ENCODE peak calls at places on chromosomes 13 and 19, in eight cellular contexts. G, M, L, Y, O, B, F and K are unnamed samples.

GRCh38 chr13:29501674-29502073 is 93.8 kb downstream of the SLC7A1 start:
- DNase-seq in Y (no peak), F (no peak), M (no peak), L (no peak), B (no peak), O (no peak), G (no peak), K (no peak)

GRCh38 chr13:47707414-47707813 is 293.7 kb downstream of the SUCLA2 start:
- DNase-seq in M (no peak), G (no peak), B (no peak), L (no peak), F (no peak), O (no peak), Y (no peak), K (no peak)

GRCh38 chr13:51823861-51824260 is 19.9 kb upstream of the DHRS12 start:
- DNase-seq in L (no peak), Y (no peak), M (no peak), B (no peak), G (no peak), F (peak), O (no peak), K (no peak)

GRCh38 chr13:26208292-26208691 is 13.8 kb downstream of the RNF6 start:
- DNase-seq in M (no peak), O (no peak), G (no peak), B (no peak), Y (no peak), L (no peak), F (no peak), K (no peak)

GRCh38 chr19:2476451-2477140 is 669 bp downstream of the GADD45B start:
- DNase-seq in M (peak), G (peak), L (peak), B (peak), Y (peak), F (peak), O (peak), K (peak)

GRCh38 chr13:34364633-34365032 is 546.7 kb downstream of the RFC3 start:
- DNase-seq in Y (no peak), M (peak), G (no peak), F (no peak), B (no peak), O (no peak), L (no peak), K (peak)

GRCh38 chr13:74158028-74158427 is 23.8 kb upstream of the KLF12 start:
- DNase-seq in Y (no peak), F (no peak), L (peak), B (no peak), G (no peak), M (peak), O (no peak), K (no peak)

GRCh38 chr13:98606296-98606695 is 29.4 kb upstream of the STK24 start:
- DNase-seq in Y (no peak), L (no peak), F (no peak), O (no peak), M (no peak), G (no peak), B (no peak), K (no peak)

GRCh38 chr13:48808689-48809088 is 155.0 kb downstream of the CYSLTR2 start:
- DNase-seq in Y (no peak), L (no peak), B (no peak), G (no peak), F (peak), M (peak), O (no peak), K (peak)

GRCh38 chr19:42283248-42284065 is 14.4 kb downstream of the CIC start:
- DNase-seq in B (peak), O (peak), L (peak), M (peak), Y (peak), F (peak), G (peak), K (peak)

GRCh38 chr19:19027228-19027627 is 6.1 kb downstream of the SUGP2 start:
- DNase-seq in F (no peak), Y (no peak), O (no peak), L (no peak), B (no peak), G (no peak), M (no peak), K (no peak)

GRCh38 chr19:4456566-4456842 is 1.1 kb downstream of the UBXN6 start:
- DNase-seq in G (no peak), L (no peak), Y (peak), F (peak), B (no peak), M (peak), O (no peak), K (peak)

GRCh38 chr19:49837009-49837310 is 14.0 kb upstream of the PTOV1 start:
- DNase-seq in B (no peak), F (peak), Y (no peak), L (no peak), M (peak), G (no peak), O (no peak), K (no peak)

GRCh38 chr13:51488212-51488611 is 35.4 kb upstream of the INTS6 start:
- DNase-seq in G (no peak), F (no peak), M (no peak), B (no peak), O (no peak), L (no peak), Y (no peak), K (peak)

GRCh38 chr13:39336207-39336606 is 266.8 kb downstream of the LHFPL6 start:
- DNase-seq in L (no peak), M (no peak), O (no peak), F (no peak), B (no peak), G (no peak), Y (no peak), K (no peak)

GRCh38 chr19:7783991-7784421 is 21.0 kb downstream of the CLEC4M start:
- DNase-seq in G (no peak), F (peak), O (no peak), L (no peak), Y (no peak), M (peak), B (no peak), K (peak)

GRCh38 chr19:38543807-38544568 is 73.8 kb downstream of the MAP4K1 start:
- DNase-seq in M (peak), G (no peak), Y (peak), B (peak), L (no peak), O (peak), F (peak), K (peak)

GRCh38 chr13:19822673-19823072 is 39.9 kb upstream of the PSPC1 start:
- DNase-seq in L (no peak), B (peak), G (no peak), O (no peak), M (no peak), F (peak), Y (no peak), K (no peak)